ENCODE peak calls at places on chromosome 13, in ten cellular contexts. One of them, this sample, is unnamed. For H3K27me3, the result is how much of the 10 kb centered on the place peaks cover.

GRCh38 chr13:41915096-41915495 is 45.8 kb downstream of the VWA8 start:
- DNase-seq in CD8-positive, alpha-beta T cell: no peak
- DNase-seq in upper lobe of right lung: no peak
- DNase-seq in suprapubic skin: no peak
- DNase-seq in effector memory CD4-positive, alpha-beta T cell: no peak
- DNase-seq in tibial nerve: no peak
- DNase-seq in left ventricle myocardium inferior: no peak
- DNase-seq in right lobe of liver: no peak
- DNase-seq in left lung: no peak
- DNase-seq in neuronal stem cell: no peak
- DNase-seq in this sample: no peak

GRCh38 chr13:85497652-85498051 is 301.6 kb downstream of the SLITRK6 start:
- DNase-seq in CD8-positive, alpha-beta T cell: no peak
- DNase-seq in upper lobe of right lung: no peak
- DNase-seq in suprapubic skin: no peak
- DNase-seq in effector memory CD4-positive, alpha-beta T cell: no peak
- DNase-seq in tibial nerve: no peak
- DNase-seq in left ventricle myocardium inferior: no peak
- DNase-seq in right lobe of liver: no peak
- DNase-seq in left lung: no peak
- DNase-seq in neuronal stem cell: no peak
- DNase-seq in this sample: no peak

GRCh38 chr13:71813187-71813586 is 53.8 kb downstream of the DACH1 start:
- DNase-seq in CD8-positive, alpha-beta T cell: no peak
- DNase-seq in upper lobe of right lung: no peak
- DNase-seq in suprapubic skin: no peak
- DNase-seq in effector memory CD4-positive, alpha-beta T cell: no peak
- DNase-seq in tibial nerve: no peak
- DNase-seq in left ventricle myocardium inferior: no peak
- DNase-seq in right lobe of liver: no peak
- DNase-seq in left lung: no peak
- DNase-seq in neuronal stem cell: no peak
- DNase-seq in this sample: no peak

GRCh38 chr13:105219636-105220035 is 1315.8 kb downstream of the EFNB2 start:
- DNase-seq in CD8-positive, alpha-beta T cell: no peak
- DNase-seq in upper lobe of right lung: no peak
- DNase-seq in suprapubic skin: no peak
- DNase-seq in effector memory CD4-positive, alpha-beta T cell: no peak
- DNase-seq in tibial nerve: no peak
- DNase-seq in left ventricle myocardium inferior: no peak
- DNase-seq in right lobe of liver: no peak
- DNase-seq in left lung: no peak
- DNase-seq in neuronal stem cell: no peak
- DNase-seq in this sample: no peak

GRCh38 chr13:40076765-40077362 is 421.4 kb downstream of the COG6 start:
- DNase-seq in CD8-positive, alpha-beta T cell: no peak
- DNase-seq in upper lobe of right lung: no peak
- DNase-seq in suprapubic skin: no peak
- DNase-seq in effector memory CD4-positive, alpha-beta T cell: no peak
- DNase-seq in tibial nerve: no peak
- DNase-seq in left ventricle myocardium inferior: no peak
- DNase-seq in right lobe of liver: no peak
- DNase-seq in left lung: no peak
- DNase-seq in neuronal stem cell: no peak
- DNase-seq in this sample: no peak

GRCh38 chr13:68714292-68714691 is 1393.3 kb upstream of the ATXN8OS start:
- DNase-seq in CD8-positive, alpha-beta T cell: no peak
- DNase-seq in upper lobe of right lung: no peak
- DNase-seq in suprapubic skin: no peak
- DNase-seq in effector memory CD4-positive, alpha-beta T cell: no peak
- DNase-seq in tibial nerve: no peak
- DNase-seq in left ventricle myocardium inferior: no peak
- DNase-seq in right lobe of liver: no peak
- DNase-seq in left lung: no peak
- DNase-seq in neuronal stem cell: peak
- DNase-seq in this sample: no peak

GRCh38 chr13:40672310-40673060 is 6.0 kb upstream of the FOXO1 start:
- DNase-seq in CD8-positive, alpha-beta T cell: no peak
- DNase-seq in upper lobe of right lung: no peak
- DNase-seq in suprapubic skin: no peak
- DNase-seq in effector memory CD4-positive, alpha-beta T cell: no peak
- DNase-seq in tibial nerve: no peak
- DNase-seq in left ventricle myocardium inferior: no peak
- DNase-seq in right lobe of liver: no peak
- DNase-seq in left lung: no peak
- DNase-seq in neuronal stem cell: no peak
- DNase-seq in this sample: no peak

GRCh38 chr13:23848019-23848418 is 41.2 kb downstream of the MIPEP start:
- DNase-seq in CD8-positive, alpha-beta T cell: no peak
- DNase-seq in upper lobe of right lung: no peak
- DNase-seq in suprapubic skin: no peak
- DNase-seq in effector memory CD4-positive, alpha-beta T cell: no peak
- DNase-seq in tibial nerve: no peak
- DNase-seq in left ventricle myocardium inferior: no peak
- DNase-seq in right lobe of liver: no peak
- DNase-seq in left lung: no peak
- DNase-seq in neuronal stem cell: no peak
- DNase-seq in this sample: no peak

GRCh38 chr13:75691183-75691582 is 55.1 kb downstream of the LMO7 start:
- DNase-seq in CD8-positive, alpha-beta T cell: no peak
- DNase-seq in upper lobe of right lung: no peak
- DNase-seq in suprapubic skin: no peak
- DNase-seq in effector memory CD4-positive, alpha-beta T cell: no peak
- DNase-seq in tibial nerve: no peak
- DNase-seq in left ventricle myocardium inferior: no peak
- DNase-seq in right lobe of liver: no peak
- DNase-seq in left lung: no peak
- DNase-seq in neuronal stem cell: no peak
- DNase-seq in this sample: no peak

GRCh38 chr13:107518780-107519179 is 696.6 kb downstream of the LIG4 start:
- DNase-seq in CD8-positive, alpha-beta T cell: no peak
- DNase-seq in upper lobe of right lung: no peak
- DNase-seq in suprapubic skin: no peak
- DNase-seq in effector memory CD4-positive, alpha-beta T cell: no peak
- DNase-seq in tibial nerve: no peak
- DNase-seq in left ventricle myocardium inferior: no peak
- DNase-seq in right lobe of liver: no peak
- DNase-seq in left lung: no peak
- DNase-seq in neuronal stem cell: no peak
- DNase-seq in this sample: no peak

GRCh38 chr13:31081316-31081715 is 80.4 kb downstream of the HSPH1 start:
- DNase-seq in CD8-positive, alpha-beta T cell: no peak
- DNase-seq in upper lobe of right lung: no peak
- DNase-seq in suprapubic skin: no peak
- DNase-seq in effector memory CD4-positive, alpha-beta T cell: no peak
- DNase-seq in tibial nerve: no peak
- DNase-seq in left ventricle myocardium inferior: no peak
- DNase-seq in right lobe of liver: no peak
- DNase-seq in left lung: no peak
- DNase-seq in neuronal stem cell: no peak
- DNase-seq in this sample: no peak
- H3K27me3 ChIP-seq in CD8-positive, alpha-beta T cell: under half
- H3K27me3 ChIP-seq in upper lobe of right lung: under half
- H3K27me3 ChIP-seq in suprapubic skin: under half
- H3K27me3 ChIP-seq in effector memory CD4-positive, alpha-beta T cell: under half
- H3K27me3 ChIP-seq in tibial nerve: under half
- H3K27me3 ChIP-seq in left ventricle myocardium inferior: half or more
- H3K27me3 ChIP-seq in right lobe of liver: under half
- H3K27me3 ChIP-seq in left lung: under half
- H3K27me3 ChIP-seq in neuronal stem cell: under half
- H3K27me3 ChIP-seq in this sample: under half

DNA sequence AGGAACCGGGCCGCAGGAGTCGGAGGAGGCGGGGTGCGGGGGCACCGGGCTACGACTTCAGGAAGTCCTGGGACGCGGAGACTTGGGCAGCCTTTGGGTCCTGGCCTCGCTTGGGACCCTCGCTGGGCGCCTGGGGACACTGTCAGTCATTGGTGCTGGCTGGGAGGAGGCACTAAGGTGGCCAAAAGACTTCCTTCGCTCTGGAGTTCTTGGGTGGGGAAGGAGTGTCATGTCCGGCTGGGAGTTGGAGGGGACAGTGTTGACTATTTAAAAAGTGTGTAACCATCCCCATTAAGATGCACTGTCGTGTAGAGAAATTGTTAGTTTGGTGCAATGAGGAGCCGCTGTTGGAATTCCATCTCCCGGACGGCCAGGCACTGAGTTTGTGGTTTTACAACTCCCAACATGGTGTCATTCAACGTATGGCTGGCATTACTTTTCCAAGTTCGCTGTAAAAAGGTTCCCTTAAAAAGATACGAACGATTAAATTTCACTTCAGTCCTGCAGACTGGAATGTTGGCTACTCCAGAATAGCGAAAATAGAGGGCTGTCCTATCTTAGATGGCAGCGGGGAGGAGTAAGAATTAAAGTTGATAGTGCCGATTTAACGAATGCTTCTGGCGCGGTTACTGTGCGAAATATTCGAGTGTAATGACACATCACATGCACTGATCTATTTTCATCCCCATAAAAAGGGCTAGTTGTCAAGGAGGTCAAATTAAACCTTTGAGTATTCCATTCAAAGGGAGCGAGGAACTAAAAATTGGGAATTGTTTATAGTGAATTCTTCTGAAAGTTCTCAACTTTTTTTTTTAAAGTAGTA is 836 bp downstream of the DNAJC3 start:
- DNase-seq in CD8-positive, alpha-beta T cell: peak
- DNase-seq in upper lobe of right lung: no peak
- DNase-seq in suprapubic skin: peak
- DNase-seq in effector memory CD4-positive, alpha-beta T cell: no peak
- DNase-seq in tibial nerve: no peak
- DNase-seq in left ventricle myocardium inferior: no peak
- DNase-seq in right lobe of liver: peak
- DNase-seq in left lung: peak
- DNase-seq in neuronal stem cell: peak
- DNase-seq in this sample: peak
- H3K27ac ChIP-seq in CD8-positive, alpha-beta T cell: peak
- H3K27ac ChIP-seq in upper lobe of right lung: peak
- H3K27ac ChIP-seq in suprapubic skin: peak
- H3K27ac ChIP-seq in effector memory CD4-positive, alpha-beta T cell: peak
- H3K27ac ChIP-seq in tibial nerve: peak
- H3K27ac ChIP-seq in left ventricle myocardium inferior: peak
- H3K27ac ChIP-seq in right lobe of liver: peak
- H3K27ac ChIP-seq in left lung: peak
- H3K27ac ChIP-seq in neuronal stem cell: no peak
- H3K27ac ChIP-seq in this sample: peak

DNA sequence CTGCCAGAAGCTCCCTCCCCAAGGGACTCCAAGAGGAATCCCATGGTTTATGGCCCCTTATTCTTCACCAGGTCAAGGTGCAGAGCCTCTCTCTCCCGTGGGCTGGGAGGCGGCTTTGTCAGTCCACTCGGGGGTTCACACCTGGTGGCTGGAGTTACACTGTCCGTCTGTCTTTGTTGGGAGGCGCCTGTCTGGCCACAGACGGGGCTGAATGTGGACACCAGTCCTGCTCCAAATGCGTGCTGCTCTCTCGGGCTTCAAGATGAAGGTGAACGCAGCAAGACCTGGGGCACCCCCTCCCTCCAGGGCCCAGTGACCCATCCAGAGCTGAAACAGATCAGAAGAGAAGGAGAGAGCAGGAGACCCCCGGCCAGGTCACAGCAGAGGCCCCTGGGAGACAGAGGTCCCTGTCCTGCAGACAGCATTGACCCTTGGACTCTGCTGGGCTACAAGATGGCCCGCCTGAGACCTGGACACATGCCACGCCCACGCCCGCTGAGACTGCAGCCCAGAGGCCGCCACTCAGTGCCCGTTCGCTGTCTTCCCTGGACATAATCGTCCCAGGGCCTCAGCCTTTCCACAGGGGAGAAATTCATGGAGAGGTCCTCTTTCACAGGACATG is 29.9 kb upstream of the TUBGCP3 start:
- DNase-seq in CD8-positive, alpha-beta T cell: no peak
- DNase-seq in upper lobe of right lung: no peak
- DNase-seq in suprapubic skin: no peak
- DNase-seq in effector memory CD4-positive, alpha-beta T cell: no peak
- DNase-seq in tibial nerve: no peak
- DNase-seq in left ventricle myocardium inferior: no peak
- DNase-seq in right lobe of liver: no peak
- DNase-seq in left lung: no peak
- DNase-seq in neuronal stem cell: no peak
- DNase-seq in this sample: peak
- H3K27me3 ChIP-seq in CD8-positive, alpha-beta T cell: under half
- H3K27me3 ChIP-seq in upper lobe of right lung: under half
- H3K27me3 ChIP-seq in suprapubic skin: under half
- H3K27me3 ChIP-seq in effector memory CD4-positive, alpha-beta T cell: under half
- H3K27me3 ChIP-seq in tibial nerve: under half
- H3K27me3 ChIP-seq in left ventricle myocardium inferior: under half
- H3K27me3 ChIP-seq in right lobe of liver: under half
- H3K27me3 ChIP-seq in left lung: under half
- H3K27me3 ChIP-seq in neuronal stem cell: under half
- H3K27me3 ChIP-seq in this sample: under half

GRCh38 chr13:29935309-29935981 is 85.0 kb upstream of the UBL3 start:
- DNase-seq in CD8-positive, alpha-beta T cell: peak
- DNase-seq in upper lobe of right lung: no peak
- DNase-seq in suprapubic skin: no peak
- DNase-seq in effector memory CD4-positive, alpha-beta T cell: peak
- DNase-seq in tibial nerve: no peak
- DNase-seq in left ventricle myocardium inferior: no peak
- DNase-seq in right lobe of liver: no peak
- DNase-seq in left lung: peak
- DNase-seq in neuronal stem cell: no peak
- DNase-seq in this sample: no peak
- H3K27ac ChIP-seq in CD8-positive, alpha-beta T cell: peak
- H3K27ac ChIP-seq in upper lobe of right lung: peak
- H3K27ac ChIP-seq in suprapubic skin: no peak
- H3K27ac ChIP-seq in effector memory CD4-positive, alpha-beta T cell: peak
- H3K27ac ChIP-seq in tibial nerve: no peak
- H3K27ac ChIP-seq in left ventricle myocardium inferior: no peak
- H3K27ac ChIP-seq in right lobe of liver: no peak
- H3K27ac ChIP-seq in left lung: no peak
- H3K27ac ChIP-seq in neuronal stem cell: no peak
- H3K27ac ChIP-seq in this sample: no peak